ENCODE peak calls at places on chromosome 5, in eight cellular contexts. O is suprapubic skin; E is psoas muscle; Z is neural progenitor cell; V is CD8-positive, alpha-beta memory T cell; S is IMR-90; G is esophagus squamous epithelium; A is GM23248. P is an unnamed sample. For H3K36me3 and H3K9me3, the result is how much of the 10 kb centered on the place peaks cover.

GRCh38 chr5:163509288-163510040 is 4.0 kb downstream of the MAT2B start:
- DNase-seq in O (no peak), E (no peak), Z (no peak), V (no peak), S (peak), G (no peak), A (peak), P (no peak)

GRCh38 chr5:40447438-40447837 is 232.3 kb upstream of the PTGER4 start:
- DNase-seq in O (no peak), E (no peak), Z (no peak), V (no peak), S (peak), G (no peak), A (peak), P (no peak)

GRCh38 chr5:17378346-17378984 is 119.6 kb upstream of the TAF11L2 start:
- DNase-seq in O (no peak), E (no peak), Z (no peak), V (no peak), S (peak), G (no peak), A (peak), P (no peak)

GRCh38 chr5:91311697-91312501 is 71.2 kb downstream of the ARRDC3 start:
- DNase-seq in O (peak), E (peak), Z (peak), V (peak), S (peak), G (peak), A (peak), P (peak)

GRCh38 chr5:113900831-113901230 is 387.3 kb downstream of the YTHDC2 start:
- DNase-seq in O (no peak), E (no peak), Z (no peak), V (no peak), S (no peak), G (no peak), A (no peak), P (no peak)

GRCh38 chr5:135020111-135020895 is 13.7 kb downstream of the PITX1 start:
- DNase-seq in O (no peak), E (peak), Z (no peak), V (no peak), S (no peak), G (no peak), A (no peak), P (no peak)

GRCh38 chr5:137997726-137998213 is 35.1 kb downstream of the FAM13B start:
- DNase-seq in O (no peak), E (no peak), Z (no peak), V (no peak), S (peak), G (no peak), A (peak), P (no peak)

GRCh38 chr5:112923988-112924387 is 2.0 kb upstream of the REEP5 start:
- DNase-seq in O (no peak), E (no peak), Z (no peak), V (no peak), S (no peak), G (no peak), A (no peak), P (no peak)

GRCh38 chr5:10460252-10460906 is 18.7 kb downstream of the ROPN1L start:
- DNase-seq in O (no peak), E (no peak), Z (no peak), V (no peak), S (no peak), G (no peak), A (peak), P (peak)

GRCh38 chr5:1468629-1469527 is 23.6 kb upstream of the SLC6A3 start:
- DNase-seq in O (peak), E (peak), Z (no peak), V (no peak), S (no peak), G (no peak), A (no peak), P (no peak)
- H3K36me3 ChIP-seq in O (under half), E (under half), Z (under half), V (under half), S (half or more), G (under half), A (under half), P (half or more)

DNA sequence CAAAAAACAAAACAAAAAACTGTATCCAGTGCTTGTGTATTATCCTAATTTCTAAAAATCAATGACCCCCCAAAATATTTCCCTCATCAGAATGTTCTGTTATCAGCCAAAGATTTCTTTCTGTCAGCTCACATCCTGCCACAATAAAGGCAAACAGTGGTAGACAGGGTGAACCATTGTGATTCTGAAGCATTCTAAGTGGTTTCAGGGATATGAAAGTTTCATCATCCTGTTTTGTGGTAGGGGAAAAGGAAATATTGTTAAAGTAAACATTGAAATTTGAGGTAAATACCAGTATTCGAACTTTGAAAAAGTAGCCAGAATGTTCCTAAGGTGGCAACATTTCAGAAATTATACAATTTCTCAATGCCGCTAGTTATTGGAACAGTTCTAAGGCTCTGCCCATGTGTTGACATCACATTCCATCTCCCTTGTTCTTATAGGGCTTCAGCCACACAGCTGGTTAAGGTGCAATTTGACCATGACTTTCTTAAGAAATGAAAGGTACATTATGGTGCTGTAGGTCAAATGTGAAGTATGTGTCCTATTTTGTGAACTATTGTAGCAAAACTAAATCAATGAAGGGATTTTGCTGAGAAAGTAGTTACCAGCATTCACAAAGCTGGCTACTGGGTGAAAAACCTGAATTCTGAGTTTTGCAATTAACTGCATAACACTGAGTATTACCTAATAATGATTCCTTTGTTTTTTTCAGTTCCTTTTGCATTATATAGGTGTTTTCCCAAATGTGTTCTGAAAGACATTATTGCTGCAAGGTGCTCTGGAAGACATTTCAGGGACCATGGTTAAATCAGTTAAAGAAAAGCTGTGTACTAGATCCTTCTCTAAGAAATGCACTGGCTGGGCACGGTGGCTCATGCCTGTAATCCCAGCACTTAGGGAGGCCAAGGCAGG is 107.6 kb upstream of the RASGRF2 start:
- DNase-seq in O (no peak), E (no peak), Z (no peak), V (no peak), S (no peak), G (no peak), A (no peak), P (no peak)
- H3K9me3 ChIP-seq in O (under half), E (under half), Z (under half), V (under half), S (under half), G (under half), A (under half), P (under half)

DNA sequence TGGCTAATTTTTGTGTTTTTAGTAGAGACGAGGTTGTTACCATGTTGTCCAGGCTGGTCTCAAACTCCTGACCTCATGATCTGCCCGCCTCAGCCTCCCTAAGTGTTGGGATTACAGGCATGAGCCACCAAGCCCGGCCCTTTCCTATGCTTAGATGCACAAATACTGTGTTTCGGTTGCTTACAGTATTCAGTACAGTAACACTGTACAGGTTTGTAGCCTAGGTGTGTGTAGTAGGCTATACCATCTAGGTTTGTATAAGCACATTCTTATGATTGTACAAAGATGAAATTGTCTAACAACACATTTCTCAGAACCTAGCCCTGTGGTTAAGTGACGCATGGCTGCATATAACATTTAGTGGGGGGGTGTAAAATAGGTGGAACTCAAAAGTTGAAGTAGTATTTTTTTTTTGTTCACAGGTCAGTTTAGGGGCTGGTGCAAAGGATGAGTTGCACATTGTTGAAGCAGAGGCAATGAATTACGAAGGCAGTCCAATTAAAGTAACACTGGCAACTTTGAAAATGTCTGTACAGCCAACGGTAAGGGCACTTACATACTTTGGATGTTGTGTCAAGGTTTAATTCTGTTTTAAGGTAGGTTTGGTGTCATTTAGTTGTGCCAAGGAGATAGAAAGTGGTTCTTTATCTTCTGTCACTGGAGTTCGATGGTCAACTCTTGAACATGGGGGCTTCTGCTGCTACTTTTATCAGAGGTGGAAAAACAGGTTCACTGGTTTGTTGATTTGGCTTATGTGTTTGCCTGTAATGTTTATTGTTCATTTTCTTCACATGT is 3.4 kb downstream of the NPM1 start:
- DNase-seq in O (no peak), E (no peak), Z (no peak), V (no peak), S (no peak), G (no peak), A (peak), P (no peak)
- H3K4me3 ChIP-seq in O (peak), E (peak), Z (peak), V (no peak), S (no peak), G (peak), A (peak), P (no peak)

DNA sequence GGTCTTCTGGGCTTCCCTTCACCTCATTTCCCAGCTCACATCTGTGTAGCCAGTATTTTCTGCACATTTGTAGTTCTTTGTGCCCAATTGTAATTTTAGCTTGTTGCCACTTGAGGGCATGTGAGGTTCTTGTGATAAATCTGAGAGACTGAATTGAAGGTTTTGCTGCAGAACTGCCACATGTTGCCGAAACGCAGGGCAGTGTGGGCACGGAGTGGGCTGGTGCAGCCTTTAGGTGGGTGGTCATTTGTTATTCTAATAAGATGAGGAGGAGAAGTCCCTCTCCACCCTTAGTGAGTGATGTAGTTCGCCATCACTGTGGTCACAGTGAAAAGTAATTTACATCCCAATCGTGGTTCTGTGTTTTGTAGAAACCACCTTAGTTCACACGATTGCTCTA is 21.2 kb downstream of the OTULIN start:
- DNase-seq in O (no peak), E (no peak), Z (peak), V (no peak), S (peak), G (no peak), A (peak), P (no peak)
- H3K36me3 ChIP-seq in O (half or more), E (under half), Z (under half), V (under half), S (under half), G (under half), A (under half), P (under half)

GRCh38 chr5:178284996-178285395 is 52.4 kb upstream of the PHYKPL start:
- DNase-seq in O (no peak), E (peak), Z (no peak), V (no peak), S (no peak), G (no peak), A (no peak), P (no peak)
- H3K9me3 ChIP-seq in O (under half), E (under half), Z (under half), V (under half), S (under half), G (under half), A (under half), P (under half)

GRCh38 chr5:80192507-80193241 is 63.2 kb downstream of the SERINC5 start:
- DNase-seq in O (no peak), E (no peak), Z (peak), V (no peak), S (peak), G (no peak), A (peak), P (no peak)
- H3K4me3 ChIP-seq in O (no peak), E (peak), Z (peak), V (peak), S (no peak), G (no peak), A (peak), P (no peak)

GRCh38 chr5:14353661-14354474 is 210.7 kb downstream of the TRIO start:
- DNase-seq in O (no peak), E (no peak), Z (no peak), V (no peak), S (no peak), G (no peak), A (no peak), P (no peak)
- H3K36me3 ChIP-seq in O (under half), E (under half), Z (under half), V (under half), S (half or more), G (under half), A (under half), P (under half)

DNA sequence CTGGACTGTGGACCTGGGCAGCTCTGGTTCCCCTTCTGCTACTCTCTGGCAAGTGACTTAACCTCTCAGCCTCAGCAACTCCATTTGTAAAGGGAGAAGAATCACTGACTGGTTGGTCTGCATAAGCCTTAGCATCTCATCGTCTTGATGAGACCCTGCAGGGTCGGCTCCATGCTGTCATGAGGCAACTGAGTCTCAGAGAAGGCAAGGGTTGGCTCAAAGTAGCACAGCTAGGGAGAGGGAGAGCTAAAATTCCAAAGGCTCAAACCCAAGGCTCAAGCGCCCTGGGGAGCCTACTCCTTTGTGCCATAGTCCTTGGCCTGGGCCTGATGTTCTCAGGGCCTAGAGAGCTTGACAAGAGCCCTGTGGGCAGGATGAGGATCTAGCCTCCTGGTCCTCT is 4.5 kb downstream of the FGFR4 start:
- DNase-seq in O (no peak), E (no peak), Z (no peak), V (no peak), S (no peak), G (no peak), A (no peak), P (no peak)
- H3K9me3 ChIP-seq in O (under half), E (under half), Z (under half), V (under half), S (under half), G (under half), A (under half), P (under half)